ENCODE peak calls at places on chromosomes 16 and 17, in five cellular contexts. N is NCI-H524; K is skeletal muscle cell; L is activated CD4-positive, alpha-beta T cell treated with anti-CD3 and anti-CD28 coated beads, Interleukin-2, amount 10 ng/mL, durations not matched to agents 7 days and 5 days; S is T follicular helper cell. T is an unnamed sample.

GRCh38 chr17:64382184-64382583 is 8.5 kb downstream of the PECAM1 start:
- DNase-seq in N (no peak), K (no peak), L (no peak), S (no peak), T (no peak)

GRCh38 chr17:43574348-43574747 is 28.2 kb upstream of the ETV4 start:
- DNase-seq in N (no peak), K (no peak), L (no peak), S (no peak), T (no peak)

GRCh38 chr17:63041722-63042121 is 75.7 kb downstream of the TANC2 start:
- DNase-seq in N (no peak), K (no peak), L (no peak), S (no peak), T (no peak)

GRCh38 chr17:8488931-8489330 is 53.2 kb downstream of the NDEL1 start:
- DNase-seq in N (no peak), K (peak), L (no peak), S (no peak), T (peak)

GRCh38 chr17:4199818-4200402 is 56.9 kb downstream of the CYB5D2 start:
- DNase-seq in N (peak), K (no peak), L (peak), S (peak), T (peak)

GRCh38 chr17:83110755-83111154 is 31.3 kb downstream of the METRNL start:
- DNase-seq in N (no peak), K (no peak), L (no peak), S (no peak), T (no peak)

GRCh38 chr16:88013091-88013609 is 61.9 kb downstream of the BANP start:
- DNase-seq in N (no peak), K (no peak), L (no peak), S (no peak), T (no peak)

GRCh38 chr17:34254146-34254545 is 939 bp upstream of the CCL2 start:
- DNase-seq in N (no peak), K (peak), L (no peak), S (no peak), T (no peak)

GRCh38 chr17:18250259-18250658 is 8.3 kb downstream of the FLII start:
- DNase-seq in N (no peak), K (no peak), L (no peak), S (no peak), T (no peak)

GRCh38 chr16:4053663-4054479 is 62.4 kb downstream of the ADCY9 start:
- DNase-seq in N (peak), K (no peak), L (no peak), S (no peak), T (peak)

GRCh38 chr16:19393226-19394074 is 24.2 kb upstream of the TMC5 start:
- DNase-seq in N (no peak), K (no peak), L (no peak), S (no peak), T (peak)

GRCh38 chr17:60106377-60107059 is 27.8 kb upstream of the HEATR6 start:
- DNase-seq in N (no peak), K (no peak), L (no peak), S (no peak), T (peak)

GRCh38 chr17:61212655-61213054 is 187.0 kb upstream of the TBX2 start:
- DNase-seq in N (no peak), K (no peak), L (no peak), S (no peak), T (no peak)

GRCh38 chr17:75098861-75099260 is 10.9 kb upstream of the ARMC7 start:
- DNase-seq in N (no peak), K (no peak), L (no peak), S (no peak), T (no peak)

GRCh38 chr16:80931985-80932720 is 74.5 kb downstream of the CMC2 start:
- DNase-seq in N (peak), K (peak), L (peak), S (no peak), T (no peak)

GRCh38 chr16:89955001-89955685 is 6.6 kb downstream of the DEF8 start:
- DNase-seq in N (no peak), K (no peak), L (no peak), S (no peak), T (no peak)

GRCh38 chr16:63302841-63303240 is 1266.6 kb upstream of the CDH8 start:
- DNase-seq in N (no peak), K (no peak), L (no peak), S (no peak), T (no peak)

GRCh38 chr17:30864636-30865035 is 32.9 kb downstream of the ATAD5 start:
- DNase-seq in N (no peak), K (no peak), L (no peak), S (no peak), T (no peak)

GRCh38 chr16:50245417-50246298 is 20.7 kb upstream of the ADCY7 start:
- DNase-seq in N (no peak), K (no peak), L (peak), S (no peak), T (peak)

GRCh38 chr17:35889818-35890773 is 9.9 kb upstream of the CCL5 start:
- DNase-seq in N (no peak), K (no peak), L (no peak), S (no peak), T (peak)

GRCh38 chr16:59342669-59343068 is 608.6 kb upstream of the GOT2 start:
- DNase-seq in N (no peak), K (no peak), L (no peak), S (no peak), T (no peak)

T was measured in H4.